ENCODE peak calls at places on chromosomes 11 and 22, in seven cellular contexts. V, A, N, O, G, R and W are unnamed samples.

GRCh38 chr11:77126861-77127673 is 979 bp upstream of the MYO7A start:
- DNase-seq in A (no peak), N (peak; percentile 46), G (peak; percentile 73), R (peak; percentile 77), O (peak; percentile 71), V (peak; percentile 66), W (no peak)

GRCh38 chr11:67013511-67014045 is 9.4 kb upstream of the SYT12 start:
- DNase-seq in N (no peak), O (no peak), A (no peak), G (no peak), V (no peak), R (no peak), W (no peak)

GRCh38 chr11:65861165-65861505 is 902 bp downstream of the MUS81 start:
- DNase-seq in A (no peak), R (peak; percentile 7), O (no peak), G (no peak), N (no peak), V (no peak), W (no peak)

GRCh38 chr11:1480191-1480554 is 6.4 kb downstream of the MOB2 start:
- DNase-seq in V (no peak), G (no peak), N (no peak), R (no peak), O (no peak), A (no peak), W (no peak)

GRCh38 chr22:30891443-30891755 is 77.2 kb downstream of the MORC2 start:
- DNase-seq in R (no peak), A (no peak), V (no peak), N (no peak), G (no peak), O (no peak), W (no peak)

GRCh38 chr11:129143335-129143734 is 48.8 kb downstream of the ARHGAP32 start:
- DNase-seq in A (no peak), O (no peak), V (no peak), N (no peak), G (peak; percentile 81), R (peak; percentile 48), W (peak; percentile 84)

GRCh38 chr22:23404689-23405365 is 175.3 kb downstream of the IGLL1 start:
- DNase-seq in N (no peak), R (no peak), O (no peak), G (no peak), A (no peak), V (no peak), W (no peak)

GRCh38 chr11:35558468-35558867 is 33.1 kb upstream of the PAMR1 start:
- DNase-seq in V (no peak), G (no peak), O (no peak), R (no peak), A (no peak), N (no peak), W (no peak)

GRCh38 chr11:2314525-2315394 is 12.9 kb downstream of the TSPAN32 start:
- DNase-seq in R (no peak), A (peak; percentile 66), G (peak; percentile 94), O (peak; percentile 72), N (no peak), V (no peak), W (peak; percentile 44)

GRCh38 chr11:83002522-83002921 is 69.2 kb downstream of the RAB30 start:
- DNase-seq in V (no peak), G (no peak), O (no peak), N (no peak), A (no peak), R (no peak), W (no peak)

GRCh38 chr11:88250566-88251080 is 75.4 kb upstream of the RAB38 start:
- DNase-seq in O (no peak), A (no peak), R (no peak), V (no peak), G (no peak), N (no peak), W (no peak)

GRCh38 chr11:36239636-36240035 is 49.6 kb downstream of the COMMD9 start:
- DNase-seq in V (no peak), G (no peak), N (no peak), O (no peak), R (no peak), A (peak; percentile 80), W (no peak)

GRCh38 chr11:57244911-57245310 is 7.9 kb upstream of the APLNR start:
- DNase-seq in R (no peak), N (no peak), A (no peak), G (peak; percentile 40), V (no peak), O (no peak), W (no peak)

GRCh38 chr11:114197799-114198500 is 98.2 kb upstream of the NNMT start:
- DNase-seq in A (peak; percentile 35), N (no peak), G (peak; percentile 85), O (no peak), R (no peak), V (no peak), W (peak; percentile 62)